ENCODE peak calls at places on chromosomes 1 and 21, in eight cellular contexts. L, X, R, A, Y, P, O and B are unnamed samples.

GRCh38 chr1:64488862-64489261 is 18.9 kb downstream of the CACHD1 start:
- DNase-seq in L (no peak), X (no peak), R (no peak), A (no peak), Y (no peak), P (no peak), O (no peak), B (no peak)

GRCh38 chr21:37983336-37984095 is 67.3 kb upstream of the KCNJ6 start:
- DNase-seq in L (no peak), X (peak; percentile 9), R (no peak), A (no peak), Y (no peak), P (no peak), O (no peak), B (no peak)

GRCh38 chr1:39892611-39893595 is 8.8 kb downstream of the MYCL start:
- DNase-seq in L (no peak), X (peak; percentile 14), R (no peak), A (no peak), Y (peak; percentile 24), P (peak; percentile 91), O (no peak), B (no peak)

GRCh38 chr1:15090373-15090772 is 63.2 kb upstream of the TMEM51 start:
- DNase-seq in L (peak; percentile 92), X (no peak), R (peak; percentile 31), A (no peak), Y (peak; percentile 91), P (peak; percentile 93), O (peak; percentile 15), B (peak; percentile 30)

GRCh38 chr1:3863231-3863935 is 6.1 kb downstream of the DFFB start:
- DNase-seq in L (peak; percentile 20), X (no peak), R (no peak), A (no peak), Y (no peak), P (no peak), O (no peak), B (no peak)

GRCh38 chr1:64514197-64514765 is 44.4 kb downstream of the CACHD1 start:
- DNase-seq in L (no peak), X (no peak), R (no peak), A (no peak), Y (no peak), P (no peak), O (no peak), B (no peak)

GRCh38 chr1:31154632-31155215 is 85.0 kb downstream of the NKAIN1 start:
- DNase-seq in L (peak; percentile 92), X (peak; percentile 94), R (peak; percentile 77), A (no peak), Y (peak; percentile 82), P (peak; percentile 94), O (peak; percentile 84), B (peak; percentile 76)

GRCh38 chr21:42840411-42841155 is 38.8 kb downstream of the WDR4 start:
- DNase-seq in L (peak; percentile 35), X (peak; percentile 61), R (no peak), A (no peak), Y (no peak), P (no peak), O (no peak), B (peak; percentile 10)

GRCh38 chr1:50347933-50348332 is 75.3 kb downstream of the DMRTA2 start:
- DNase-seq in L (no peak), X (no peak), R (no peak), A (no peak), Y (no peak), P (no peak), O (no peak), B (no peak)

GRCh38 chr21:41247561-41247968 is 69.0 kb upstream of the FAM3B start:
- DNase-seq in L (no peak), X (no peak), R (no peak), A (no peak), Y (peak; percentile 17), P (no peak), O (no peak), B (no peak)

GRCh38 chr1:179798864-179799516 is 55.9 kb downstream of the FAM163A start:
- DNase-seq in L (no peak), X (no peak), R (no peak), A (no peak), Y (no peak), P (no peak), O (no peak), B (no peak)

GRCh38 chr1:32767641-32768040 is 49.5 kb downstream of the YARS1 start:
- DNase-seq in L (peak; percentile 40), X (no peak), R (no peak), A (no peak), Y (no peak), P (no peak), O (no peak), B (no peak)
- TF ChIP-seq CTCF in L (no peak), X (no peak), R (no peak), A (no peak), Y (no peak), P (no peak), O (no peak), B (no peak)

GRCh38 chr1:21267191-21268077 is 22.8 kb downstream of the ECE1 start:
- DNase-seq in L (no peak), X (no peak), R (no peak), A (no peak), Y (no peak), P (no peak), O (no peak), B (no peak)

GRCh38 chr1:21269461-21270085 is 20.7 kb downstream of the ECE1 start:
- DNase-seq in L (no peak), X (no peak), R (no peak), A (no peak), Y (no peak), P (no peak), O (no peak), B (no peak)

GRCh38 chr1:21266119-21266774 is 24.0 kb downstream of the ECE1 start:
- DNase-seq in L (no peak), X (no peak), R (no peak), A (no peak), Y (no peak), P (no peak), O (no peak), B (no peak)

GRCh38 chr1:21270086-21270689 is 20.1 kb downstream of the ECE1 start:
- DNase-seq in L (peak; percentile 83), X (peak; percentile 95), R (peak; percentile 79), A (peak; percentile 67), Y (peak; percentile 65), P (peak; percentile 94), O (peak; percentile 68), B (peak; percentile 71)

DNA sequence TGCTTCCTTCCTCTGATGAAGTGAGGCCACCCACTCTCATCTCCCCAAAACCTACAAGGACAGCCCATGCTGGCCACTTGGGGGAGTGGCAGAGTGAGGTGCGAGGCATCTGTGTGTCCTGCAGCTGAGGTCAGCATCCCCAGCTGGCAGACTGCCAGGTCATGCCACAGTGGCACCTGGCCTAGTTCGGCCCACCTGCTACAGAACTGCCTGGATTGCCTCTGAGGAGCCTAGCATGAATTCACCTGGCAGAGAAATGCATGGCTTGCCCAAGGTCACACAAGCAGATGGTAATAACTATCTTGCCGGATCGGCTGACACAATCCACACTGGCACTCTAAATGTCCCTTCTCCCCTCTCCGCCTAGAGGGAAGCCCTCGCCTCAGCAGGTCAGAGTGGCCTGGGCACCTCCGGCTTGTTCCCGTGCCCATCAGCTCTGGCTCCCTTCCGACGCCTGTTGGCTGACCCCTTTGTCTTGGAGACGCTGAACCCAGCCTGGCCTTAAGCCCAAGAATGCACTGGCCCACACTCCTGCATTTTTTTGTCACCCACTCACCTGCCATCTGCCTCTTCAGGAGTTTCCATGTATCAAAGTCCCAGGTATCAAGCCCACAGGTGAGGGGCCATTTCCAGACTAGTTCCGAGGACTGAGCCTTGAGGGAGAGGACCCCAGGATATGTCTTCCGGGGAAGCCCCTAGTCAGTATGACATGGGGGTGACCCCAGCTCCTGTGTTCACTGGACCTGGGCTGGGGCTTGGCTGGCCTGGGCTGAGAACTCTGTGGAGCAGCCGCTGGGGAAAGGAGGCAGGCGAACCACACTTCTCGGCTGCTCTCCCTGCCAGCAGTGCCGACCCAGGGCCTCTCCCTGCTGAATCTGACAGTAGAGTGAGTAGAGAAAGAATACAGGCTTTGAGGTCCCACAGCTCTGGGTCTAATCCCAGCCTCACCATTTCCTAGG is 21.7 kb downstream of the ECE1 start:
- DNase-seq in L (no peak), X (peak; percentile 83), R (peak; percentile 55), A (no peak), Y (peak; percentile 60), P (no peak), O (no peak), B (no peak)
- TF ChIP-seq CTCF in L (no peak), X (no peak), R (no peak), A (no peak), Y (no peak), P (no peak), O (no peak), B (no peak)

DNA sequence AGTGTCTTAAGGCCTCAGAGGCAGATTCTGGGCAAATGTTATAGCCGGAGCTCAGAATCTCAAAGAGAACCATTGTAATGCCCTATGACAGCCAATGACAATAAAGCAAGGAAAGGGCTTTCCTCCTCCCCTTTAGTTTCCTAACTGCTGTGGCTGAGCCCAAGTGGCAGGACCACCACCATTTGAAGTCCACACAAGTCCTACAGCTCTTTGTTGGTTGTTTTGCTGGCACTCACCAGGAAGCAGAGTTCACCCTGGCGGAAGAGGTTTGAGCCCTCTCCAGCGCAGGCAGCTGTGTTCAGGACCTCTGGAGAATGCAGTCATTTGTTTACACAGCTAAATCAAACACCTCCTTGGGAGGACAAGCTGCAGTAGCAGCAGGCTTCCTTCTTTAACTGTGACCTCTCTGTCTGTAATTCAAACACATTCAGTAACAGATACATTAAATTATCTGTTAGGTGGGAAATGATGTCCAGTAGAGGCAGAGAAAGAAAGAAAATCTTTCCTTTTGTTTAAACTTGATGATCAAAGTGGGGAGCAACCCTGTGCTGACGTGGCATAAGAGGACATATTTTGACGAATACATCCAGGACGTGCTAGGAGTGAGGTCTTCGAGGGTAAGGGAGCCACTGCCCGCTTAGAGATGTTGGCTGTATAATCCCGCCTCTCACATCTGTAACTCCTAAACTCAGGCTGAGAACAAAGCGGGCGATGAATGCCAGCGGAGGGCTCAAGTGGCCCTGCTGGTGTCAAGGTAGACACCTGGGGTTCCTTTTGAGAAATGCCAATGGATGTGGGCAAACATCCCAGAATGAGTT is 51.9 kb downstream of the ABCA4 start:
- DNase-seq in L (peak; percentile 72), X (no peak), R (peak; percentile 49), A (peak; percentile 75), Y (peak; percentile 71), P (no peak), O (no peak), B (no peak)
- TF ChIP-seq CTCF in L (no peak), X (no peak), R (no peak), A (no peak), Y (no peak), P (no peak), O (no peak), B (no peak)

GRCh38 chr1:45050931-45051748 is 39.1 kb downstream of the UROD start:
- DNase-seq in L (no peak), X (no peak), R (no peak), A (no peak), Y (no peak), P (no peak), O (no peak), B (no peak)

GRCh38 chr1:45044916-45045315 is 32.9 kb downstream of the UROD start:
- DNase-seq in L (no peak), X (no peak), R (no peak), A (no peak), Y (no peak), P (no peak), O (no peak), B (no peak)

GRCh38 chr1:45043094-45043493 is 31.0 kb downstream of the UROD start:
- DNase-seq in L (no peak), X (no peak), R (no peak), A (no peak), Y (no peak), P (no peak), O (no peak), B (no peak)

GRCh38 chr1:45047032-45047431 is 35.0 kb downstream of the UROD start:
- DNase-seq in L (no peak), X (no peak), R (no peak), A (no peak), Y (no peak), P (no peak), O (no peak), B (no peak)
- TF ChIP-seq CTCF in L (no peak), X (no peak), R (no peak), A (no peak), Y (no peak), P (no peak), O (no peak), B (no peak)